ENCODE peak calls at places on chromosomes 6 and 20, in seven cellular contexts. N, Z, R, F, L, H and M are unnamed samples.

GRCh38 chr6:82283771-82284420 is 36.4 kb upstream of the IBTK start:
- DNase-seq in N (peak), Z (no peak), R (no peak), F (peak), L (no peak), H (no peak), M (no peak)

GRCh38 chr20:20897922-20898321 is 185.5 kb upstream of the RALGAPA2 start:
- DNase-seq in N (no peak), Z (no peak), R (no peak), F (peak), L (no peak), H (no peak), M (no peak)

GRCh38 chr20:52060794-52061714 is 130.5 kb downstream of the ZFP64 start:
- DNase-seq in N (no peak), Z (no peak), R (peak), F (peak), L (no peak), H (no peak), M (no peak)

GRCh38 chr20:20864346-20865096 is 152.1 kb upstream of the RALGAPA2 start:
- DNase-seq in N (no peak), Z (peak), R (no peak), F (peak), L (no peak), H (no peak), M (no peak)

GRCh38 chr20:14148042-14148441 is 152.7 kb downstream of the MACROD2 start:
- DNase-seq in N (no peak), Z (no peak), R (no peak), F (no peak), L (peak), H (no peak), M (no peak)

GRCh38 chr6:139659711-139660110 is 285.3 kb upstream of the CITED2 start:
- DNase-seq in N (no peak), Z (no peak), R (no peak), F (no peak), L (no peak), H (no peak), M (no peak)

GRCh38 chr20:47929368-47930115 is 144.3 kb upstream of the SULF2 start:
- DNase-seq in N (no peak), Z (no peak), R (peak), F (no peak), L (no peak), H (no peak), M (no peak)

GRCh38 chr20:52585333-52585732 is 386.8 kb upstream of the TSHZ2 start:
- DNase-seq in N (no peak), Z (no peak), R (no peak), F (no peak), L (no peak), H (no peak), M (no peak)

GRCh38 chr6:10418862-10419748 is 4.2 kb upstream of the TFAP2A start:
- DNase-seq in N (no peak), Z (no peak), R (no peak), F (peak), L (no peak), H (no peak), M (no peak)

GRCh38 chr6:15017251-15017650 is 228.6 kb upstream of the JARID2 start:
- DNase-seq in N (no peak), Z (peak), R (no peak), F (peak), L (no peak), H (no peak), M (no peak)

GRCh38 chr20:5918856-5919633 is 31.3 kb downstream of the TRMT6 start:
- DNase-seq in N (no peak), Z (peak), R (peak), F (peak), L (no peak), H (no peak), M (no peak)